ENCODE peak calls at places on chromosome 11, in five cellular contexts. One of them, this sample, is unnamed. For H3K36me3, the result is how much of the 10 kb centered on the place peaks cover.

GRCh38 chr11:17504330-17505107 is 27.9 kb upstream of the ABCC8 start:
- DNase-seq in CD8-positive, alpha-beta memory T cell: peak
- DNase-seq in heart left ventricle: peak
- DNase-seq in cardiac muscle cell: peak
- DNase-seq in fibroblast of lung: peak
- DNase-seq in this sample: peak

GRCh38 chr11:114017723-114018122 is 41.8 kb upstream of the ZBTB16 start:
- DNase-seq in CD8-positive, alpha-beta memory T cell: no peak
- DNase-seq in heart left ventricle: no peak
- DNase-seq in cardiac muscle cell: no peak
- DNase-seq in fibroblast of lung: no peak
- DNase-seq in this sample: no peak

GRCh38 chr11:68430801-68431200 is 29.8 kb upstream of the PPP6R3 start:
- DNase-seq in CD8-positive, alpha-beta memory T cell: no peak
- DNase-seq in heart left ventricle: no peak
- DNase-seq in cardiac muscle cell: no peak
- DNase-seq in fibroblast of lung: no peak
- DNase-seq in this sample: no peak

GRCh38 chr11:441418-442274 is at the start of gene ANO9:
- DNase-seq in CD8-positive, alpha-beta memory T cell: peak
- DNase-seq in heart left ventricle: no peak
- DNase-seq in cardiac muscle cell: peak
- DNase-seq in fibroblast of lung: no peak
- DNase-seq in this sample: peak

GRCh38 chr11:132772712-132773545 is 759.4 kb downstream of the OPCML start:
- DNase-seq in CD8-positive, alpha-beta memory T cell: no peak
- DNase-seq in heart left ventricle: no peak
- DNase-seq in cardiac muscle cell: no peak
- DNase-seq in fibroblast of lung: no peak
- DNase-seq in this sample: no peak

GRCh38 chr11:120055646-120056045 is 82.3 kb downstream of the TRIM29 start:
- DNase-seq in CD8-positive, alpha-beta memory T cell: no peak
- DNase-seq in heart left ventricle: no peak
- DNase-seq in cardiac muscle cell: peak
- DNase-seq in fibroblast of lung: no peak
- DNase-seq in this sample: peak

GRCh38 chr11:114162719-114163123 is 103.2 kb downstream of the ZBTB16 start:
- DNase-seq in CD8-positive, alpha-beta memory T cell: no peak
- DNase-seq in heart left ventricle: peak
- DNase-seq in cardiac muscle cell: peak
- DNase-seq in fibroblast of lung: peak
- DNase-seq in this sample: peak

GRCh38 chr11:14184548-14184947 is 174.4 kb downstream of the RRAS2 start:
- DNase-seq in CD8-positive, alpha-beta memory T cell: no peak
- DNase-seq in heart left ventricle: no peak
- DNase-seq in cardiac muscle cell: peak
- DNase-seq in fibroblast of lung: no peak
- DNase-seq in this sample: no peak

DNA sequence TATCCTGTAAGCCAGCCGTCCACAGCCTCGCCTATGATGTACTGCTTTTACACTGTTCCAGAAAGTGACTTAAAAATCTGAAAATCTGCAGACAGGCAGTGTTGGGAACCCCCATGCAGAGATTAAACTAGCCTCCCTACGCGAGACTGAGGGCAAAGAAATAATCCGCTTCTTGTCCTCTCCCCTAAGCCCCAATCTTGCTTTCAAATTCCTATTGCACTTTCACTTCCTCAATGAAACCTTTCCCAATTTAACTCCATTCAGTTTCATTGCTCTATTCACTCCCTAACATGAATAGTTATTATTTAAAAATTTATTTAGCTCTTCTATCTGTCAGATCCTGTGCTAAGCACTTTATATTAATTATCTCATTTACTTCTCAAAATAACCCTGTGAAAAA is 224.9 kb downstream of the BLID start:
- DNase-seq in CD8-positive, alpha-beta memory T cell: no peak
- DNase-seq in heart left ventricle: no peak
- DNase-seq in cardiac muscle cell: no peak
- DNase-seq in fibroblast of lung: no peak
- DNase-seq in this sample: no peak
- H3K4me3 ChIP-seq in CD8-positive, alpha-beta memory T cell: no peak
- H3K4me3 ChIP-seq in heart left ventricle: no peak
- H3K4me3 ChIP-seq in cardiac muscle cell: no peak
- H3K4me3 ChIP-seq in fibroblast of lung: no peak
- H3K4me3 ChIP-seq in this sample: no peak

DNA sequence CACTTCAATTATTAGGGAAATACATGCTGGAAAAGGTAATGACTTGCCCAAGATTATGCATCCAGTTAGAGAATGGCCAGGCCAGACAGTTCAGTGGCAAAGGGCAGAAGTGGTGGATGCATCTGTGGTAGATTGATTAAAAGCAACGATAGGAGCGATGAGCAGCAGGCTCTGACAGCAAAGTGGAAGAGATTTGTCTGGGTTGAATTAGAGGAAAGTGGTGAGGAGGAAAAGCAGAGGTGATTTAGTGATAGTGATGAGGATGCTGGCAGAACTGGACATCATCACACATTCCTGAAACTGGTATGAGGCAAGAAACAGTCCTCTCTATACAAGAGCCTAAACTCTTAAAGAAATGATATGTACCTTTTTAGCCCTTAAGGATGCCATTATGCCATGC is 12.5 kb downstream of the HSD17B12 start:
- DNase-seq in CD8-positive, alpha-beta memory T cell: no peak
- DNase-seq in heart left ventricle: no peak
- DNase-seq in cardiac muscle cell: no peak
- DNase-seq in fibroblast of lung: no peak
- DNase-seq in this sample: no peak
- H3K36me3 ChIP-seq in CD8-positive, alpha-beta memory T cell: under half
- H3K36me3 ChIP-seq in heart left ventricle: under half
- H3K36me3 ChIP-seq in cardiac muscle cell: under half
- H3K36me3 ChIP-seq in fibroblast of lung: under half
- H3K36me3 ChIP-seq in this sample: under half

DNA sequence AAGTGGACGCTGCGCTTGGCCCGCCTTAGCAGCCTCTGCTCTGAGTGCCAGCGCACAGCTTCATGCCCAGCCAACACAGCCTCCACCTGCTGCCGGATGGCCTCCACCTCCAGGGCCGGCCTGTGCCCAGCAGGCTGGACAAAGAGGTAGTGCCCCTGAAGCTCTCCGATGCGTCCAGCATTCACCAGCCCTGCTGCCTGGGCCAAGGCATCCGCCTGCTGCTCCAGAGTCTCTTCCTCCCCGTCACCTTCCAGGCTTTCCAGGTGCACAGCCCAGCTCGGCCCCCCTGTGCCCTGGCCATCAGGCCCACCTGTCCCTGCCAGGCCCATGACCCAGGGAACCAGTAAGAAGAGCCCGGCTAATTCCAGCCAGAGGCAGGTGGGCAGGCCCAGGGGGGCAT is 2.5 kb downstream of the PCSK7 start:
- DNase-seq in CD8-positive, alpha-beta memory T cell: no peak
- DNase-seq in heart left ventricle: no peak
- DNase-seq in cardiac muscle cell: no peak
- DNase-seq in fibroblast of lung: no peak
- DNase-seq in this sample: no peak
- H3K4me3 ChIP-seq in CD8-positive, alpha-beta memory T cell: peak
- H3K4me3 ChIP-seq in heart left ventricle: no peak
- H3K4me3 ChIP-seq in cardiac muscle cell: no peak
- H3K4me3 ChIP-seq in fibroblast of lung: no peak
- H3K4me3 ChIP-seq in this sample: no peak

DNA sequence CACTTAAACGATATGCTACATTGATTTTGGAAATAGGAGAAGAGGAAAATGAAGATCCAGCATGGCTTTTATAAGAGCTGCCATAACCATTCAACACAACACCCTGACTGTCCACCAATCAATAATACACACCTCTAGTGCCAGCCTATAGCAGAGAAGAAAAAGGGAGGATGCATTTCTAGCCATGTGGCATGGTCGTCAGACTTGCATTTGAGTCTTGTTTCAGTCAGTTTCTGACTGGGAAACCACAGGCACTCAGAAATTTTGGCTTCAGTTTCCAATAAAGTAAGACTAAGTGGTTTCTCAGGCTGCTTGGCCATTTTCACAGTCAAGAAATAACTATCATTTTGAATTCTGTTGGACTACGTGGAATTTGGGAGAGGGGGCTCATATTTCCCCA is 523.5 kb upstream of the LRRC4C start:
- DNase-seq in CD8-positive, alpha-beta memory T cell: no peak
- DNase-seq in heart left ventricle: no peak
- DNase-seq in cardiac muscle cell: no peak
- DNase-seq in fibroblast of lung: no peak
- DNase-seq in this sample: no peak
- H3K36me3 ChIP-seq in CD8-positive, alpha-beta memory T cell: under half
- H3K36me3 ChIP-seq in heart left ventricle: under half
- H3K36me3 ChIP-seq in cardiac muscle cell: under half
- H3K36me3 ChIP-seq in fibroblast of lung: under half
- H3K36me3 ChIP-seq in this sample: under half

GRCh38 chr11:32438346-32438882 is 3.1 kb upstream of the WT1 start:
- DNase-seq in CD8-positive, alpha-beta memory T cell: no peak
- DNase-seq in heart left ventricle: no peak
- DNase-seq in cardiac muscle cell: no peak
- DNase-seq in fibroblast of lung: no peak
- DNase-seq in this sample: no peak

GRCh38 chr11:32440920-32441319 is 5.6 kb upstream of the WT1 start:
- DNase-seq in CD8-positive, alpha-beta memory T cell: no peak
- DNase-seq in heart left ventricle: no peak
- DNase-seq in cardiac muscle cell: no peak
- DNase-seq in fibroblast of lung: no peak
- DNase-seq in this sample: no peak

GRCh38 chr11:32440372-32440888 is 5.1 kb upstream of the WT1 start:
- DNase-seq in CD8-positive, alpha-beta memory T cell: no peak
- DNase-seq in heart left ventricle: no peak
- DNase-seq in cardiac muscle cell: no peak
- DNase-seq in fibroblast of lung: no peak
- DNase-seq in this sample: no peak

GRCh38 chr11:32438883-32439487 is 3.6 kb upstream of the WT1 start:
- DNase-seq in CD8-positive, alpha-beta memory T cell: no peak
- DNase-seq in heart left ventricle: no peak
- DNase-seq in cardiac muscle cell: peak
- DNase-seq in fibroblast of lung: no peak
- DNase-seq in this sample: no peak

GRCh38 chr11:32439488-32440210 is 4.3 kb upstream of the WT1 start:
- DNase-seq in CD8-positive, alpha-beta memory T cell: no peak
- DNase-seq in heart left ventricle: no peak
- DNase-seq in cardiac muscle cell: no peak
- DNase-seq in fibroblast of lung: no peak
- DNase-seq in this sample: no peak
- H3K4me3 ChIP-seq in CD8-positive, alpha-beta memory T cell: no peak
- H3K4me3 ChIP-seq in heart left ventricle: peak
- H3K4me3 ChIP-seq in cardiac muscle cell: peak
- H3K4me3 ChIP-seq in fibroblast of lung: no peak
- H3K4me3 ChIP-seq in this sample: no peak

GRCh38 chr11:61295596-61295926 is 445 bp upstream of the VWCE start:
- DNase-seq in CD8-positive, alpha-beta memory T cell: no peak
- DNase-seq in heart left ventricle: no peak
- DNase-seq in cardiac muscle cell: no peak
- DNase-seq in fibroblast of lung: no peak
- DNase-seq in this sample: no peak

GRCh38 chr11:61297341-61297740 is 2.2 kb upstream of the VWCE start:
- DNase-seq in CD8-positive, alpha-beta memory T cell: no peak
- DNase-seq in heart left ventricle: no peak
- DNase-seq in cardiac muscle cell: no peak
- DNase-seq in fibroblast of lung: no peak
- DNase-seq in this sample: no peak

GRCh38 chr11:61302550-61302949 is 7.4 kb upstream of the VWCE start:
- DNase-seq in CD8-positive, alpha-beta memory T cell: no peak
- DNase-seq in heart left ventricle: no peak
- DNase-seq in cardiac muscle cell: no peak
- DNase-seq in fibroblast of lung: no peak
- DNase-seq in this sample: no peak

GRCh38 chr11:61297741-61298140 is 2.6 kb upstream of the VWCE start:
- DNase-seq in CD8-positive, alpha-beta memory T cell: no peak
- DNase-seq in heart left ventricle: peak
- DNase-seq in cardiac muscle cell: no peak
- DNase-seq in fibroblast of lung: peak
- DNase-seq in this sample: peak

GRCh38 chr11:61298663-61299244 is 3.6 kb upstream of the VWCE start:
- DNase-seq in CD8-positive, alpha-beta memory T cell: no peak
- DNase-seq in heart left ventricle: no peak
- DNase-seq in cardiac muscle cell: no peak
- DNase-seq in fibroblast of lung: no peak
- DNase-seq in this sample: no peak
- H3K36me3 ChIP-seq in CD8-positive, alpha-beta memory T cell: under half
- H3K36me3 ChIP-seq in heart left ventricle: under half
- H3K36me3 ChIP-seq in cardiac muscle cell: under half
- H3K36me3 ChIP-seq in fibroblast of lung: under half
- H3K36me3 ChIP-seq in this sample: under half

GRCh38 chr11:66643745-66644437 is 5.4 kb downstream of the RBM4 start:
- DNase-seq in CD8-positive, alpha-beta memory T cell: no peak
- DNase-seq in heart left ventricle: no peak
- DNase-seq in cardiac muscle cell: no peak
- DNase-seq in fibroblast of lung: no peak
- DNase-seq in this sample: no peak
- H3K4me3 ChIP-seq in CD8-positive, alpha-beta memory T cell: peak
- H3K4me3 ChIP-seq in heart left ventricle: no peak
- H3K4me3 ChIP-seq in cardiac muscle cell: no peak
- H3K4me3 ChIP-seq in fibroblast of lung: no peak
- H3K4me3 ChIP-seq in this sample: no peak

GRCh38 chr11:60848714-60849151 is 6.8 kb downstream of the CCDC86 start:
- DNase-seq in CD8-positive, alpha-beta memory T cell: no peak
- DNase-seq in heart left ventricle: no peak
- DNase-seq in cardiac muscle cell: no peak
- DNase-seq in fibroblast of lung: no peak
- DNase-seq in this sample: no peak
- H3K36me3 ChIP-seq in CD8-positive, alpha-beta memory T cell: under half
- H3K36me3 ChIP-seq in heart left ventricle: under half
- H3K36me3 ChIP-seq in cardiac muscle cell: under half
- H3K36me3 ChIP-seq in fibroblast of lung: under half
- H3K36me3 ChIP-seq in this sample: half or more

GRCh38 chr11:128469220-128469619 is 118.1 kb downstream of the ETS1 start:
- DNase-seq in CD8-positive, alpha-beta memory T cell: no peak
- DNase-seq in heart left ventricle: no peak
- DNase-seq in cardiac muscle cell: no peak
- DNase-seq in fibroblast of lung: no peak
- DNase-seq in this sample: no peak
- H3K4me3 ChIP-seq in CD8-positive, alpha-beta memory T cell: peak
- H3K4me3 ChIP-seq in heart left ventricle: no peak
- H3K4me3 ChIP-seq in cardiac muscle cell: no peak
- H3K4me3 ChIP-seq in fibroblast of lung: no peak
- H3K4me3 ChIP-seq in this sample: no peak

GRCh38 chr11:47325271-47326041 is 27.0 kb downstream of the MYBPC3 start:
- DNase-seq in CD8-positive, alpha-beta memory T cell: no peak
- DNase-seq in heart left ventricle: peak
- DNase-seq in cardiac muscle cell: no peak
- DNase-seq in fibroblast of lung: no peak
- DNase-seq in this sample: no peak
- H3K36me3 ChIP-seq in CD8-positive, alpha-beta memory T cell: under half
- H3K36me3 ChIP-seq in heart left ventricle: under half
- H3K36me3 ChIP-seq in cardiac muscle cell: under half
- H3K36me3 ChIP-seq in fibroblast of lung: under half
- H3K36me3 ChIP-seq in this sample: under half

This sample was measured in HAP-1.